ENCODE peak calls at places on chromosomes 1 and 21, in six cellular contexts. H is H1, D is H9, R is IMR-90, X is mesenchymal stem cell, F is trophoblast cell. L is an unnamed sample. For H3K4me1, the result is how much of the 10 kb centered on the place peaks cover.

GRCh38 chr1:203089001-203089650 is 3.3 kb upstream of the MYOG start:
- DNase-seq in F (no peak), H (no peak), R (no peak), X (no peak), D (peak), L (no peak)

GRCh38 chr21:15875286-15875685 is 145.5 kb downstream of the USP25 start:
- DNase-seq in R (no peak), F (no peak), D (no peak), H (no peak), X (no peak), L (no peak)

GRCh38 chr1:55632058-55632457 is 416.9 kb upstream of the USP24 start:
- DNase-seq in D (no peak), H (no peak), R (peak), X (peak), F (peak), L (no peak)

GRCh38 chr1:244779410-244779809 is 56.0 kb upstream of the COX20 start:
- DNase-seq in X (peak), H (no peak), D (no peak), F (no peak), R (peak), L (no peak)

GRCh38 chr1:153771841-153772593 is 3.2 kb upstream of the SLC27A3 start:
- DNase-seq in X (no peak), D (peak), F (no peak), H (peak), R (no peak), L (peak)

GRCh38 chr1:17582124-17582768 is 42.7 kb downstream of the ARHGEF10L start:
- DNase-seq in R (no peak), H (no peak), F (peak), X (no peak), D (no peak), L (no peak)

GRCh38 chr21:19935459-19935858 is 1062.8 kb upstream of the NCAM2 start:
- DNase-seq in R (no peak), D (no peak), F (no peak), H (no peak), X (no peak), L (no peak)

GRCh38 chr1:44068442-44068861 is 37.2 kb upstream of the SLC6A9 start:
- DNase-seq in X (no peak), F (no peak), D (no peak), H (no peak), R (no peak), L (no peak)

GRCh38 chr1:38997901-38998190 is 6.8 kb downstream of the AKIRIN1 start:
- DNase-seq in F (no peak), H (no peak), D (no peak), R (no peak), X (peak), L (no peak)
- H3K4me1 ChIP-seq in F (under half), H (under half), D (under half), R (under half), X (under half), L (under half)

GRCh38 chr21:35006248-35006647 is 42.9 kb downstream of the RUNX1 start:
- DNase-seq in D (no peak), H (no peak), R (no peak), X (no peak), F (peak), L (no peak)
- H3K14ac ChIP-seq in D (no peak), H (no peak), R (peak), X (no peak), F (no peak), L (no peak)

DNA sequence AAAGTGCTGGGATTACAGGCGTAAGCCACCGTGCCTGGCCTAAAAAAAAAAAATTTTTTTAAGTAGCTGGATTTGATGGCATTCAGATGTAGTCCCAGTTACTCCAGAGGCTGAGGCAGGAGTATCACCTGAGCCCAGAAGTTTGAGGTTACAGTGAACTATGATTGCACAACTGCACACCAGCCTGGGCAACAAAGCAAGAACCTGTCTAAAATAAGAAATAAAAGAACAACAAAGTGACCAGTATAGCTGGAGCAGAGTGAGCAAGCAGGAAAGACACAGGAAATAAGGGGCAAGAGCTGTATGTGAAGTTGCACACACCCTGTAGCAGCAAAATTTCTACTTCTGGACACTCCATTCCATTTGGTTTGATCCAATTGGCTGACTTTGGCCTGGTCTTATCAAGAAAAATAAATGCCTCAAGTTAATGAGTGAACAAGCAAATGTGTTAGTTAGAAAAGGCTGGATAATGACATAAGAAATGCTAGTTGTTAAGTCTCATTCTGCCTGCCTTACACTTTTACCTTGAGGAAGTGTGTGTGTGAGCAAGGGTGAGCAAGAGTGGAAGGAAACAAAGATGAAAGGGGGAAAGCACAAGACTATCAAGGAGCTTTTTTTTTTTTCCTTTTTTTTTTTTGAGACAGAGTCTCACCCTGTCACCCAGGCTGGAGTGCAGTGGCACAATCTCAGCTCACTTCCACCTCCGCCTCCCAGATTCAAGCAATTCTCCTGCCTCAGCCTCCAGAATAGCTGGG is 7.9 kb downstream of the ATP5IF1 start:
- DNase-seq in R (no peak), X (no peak), H (no peak), D (no peak), F (no peak), L (no peak)
- H3K4me1 ChIP-seq in R (under half), X (under half), H (under half), D (under half), F (under half), L (under half)

DNA sequence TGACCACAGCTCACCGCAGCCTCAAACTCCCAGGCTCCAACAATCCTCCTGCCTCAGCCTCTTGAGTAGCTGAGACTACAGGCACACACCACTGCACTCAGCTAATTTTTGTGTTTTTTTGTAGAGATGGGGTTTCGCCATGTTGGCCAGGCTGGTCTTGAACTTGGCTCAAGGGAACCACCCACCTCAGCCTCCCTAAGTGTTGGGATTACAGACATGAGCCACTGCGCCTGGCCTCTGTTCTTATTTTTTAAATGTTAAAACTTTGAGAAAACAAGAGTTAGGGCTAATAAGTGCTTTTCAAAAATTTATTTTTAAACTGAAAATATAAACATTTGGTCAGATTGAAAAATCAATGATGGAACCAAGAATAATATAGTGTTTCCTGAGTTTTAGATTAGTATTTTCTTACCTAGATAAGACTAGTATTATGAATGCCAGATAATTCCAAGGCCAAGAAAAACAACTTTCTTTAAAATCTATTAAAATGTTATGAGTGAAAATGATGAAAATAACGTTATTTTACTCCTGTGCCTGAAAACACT is 66.2 kb upstream of the S1PR1 start:
- DNase-seq in F (no peak), D (no peak), R (no peak), X (no peak), H (no peak), L (no peak)
- H3K14ac ChIP-seq in F (no peak), D (no peak), R (no peak), X (no peak), H (no peak), L (no peak)

DNA sequence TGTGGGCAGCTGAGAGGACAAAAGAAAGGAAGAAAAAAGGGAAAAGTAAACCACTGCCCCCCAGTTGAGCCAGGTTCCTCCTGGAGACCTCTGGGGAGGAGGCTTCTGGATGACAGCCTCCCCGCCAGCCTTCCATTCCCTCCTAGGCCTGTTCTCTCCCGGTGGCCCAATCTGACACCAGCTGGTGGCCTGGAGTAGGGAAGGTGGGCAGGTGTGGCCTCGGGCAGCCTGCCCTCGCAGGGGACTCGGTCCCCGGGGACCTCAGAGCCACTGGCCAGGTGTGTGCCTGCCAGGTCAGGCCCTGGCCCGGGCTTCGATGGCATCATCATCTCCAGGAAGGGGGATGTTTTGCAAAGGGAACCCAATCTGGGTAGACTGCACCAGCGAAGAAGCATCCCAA is 159.0 kb downstream of the CASZ1 start:
- DNase-seq in X (no peak), R (no peak), F (no peak), D (no peak), H (no peak), L (no peak)
- H3K4me1 ChIP-seq in X (under half), R (under half), F (under half), D (under half), H (under half), L (under half)

L was measured in neuronal stem cell.